ENCODE peak calls at places on chromosome 12, in eight cellular contexts. Q, H, W, A, U, S, X and Z are unnamed samples.
A peak's percentile ranks its signal among the peaks of the same experiment; 100 is the strongest.

GRCh38 chr12:53145861-53146260 is 34.7 kb upstream of the ZNF740 start:
- DNase-seq in H (no peak), S (no peak), Q (no peak), W (no peak), A (no peak), X (no peak), U (no peak), Z (no peak)

GRCh38 chr12:108611884-108612415 is 14.1 kb upstream of the TMEM119 start:
- DNase-seq in W (peak; percentile 55), X (peak; percentile 44), U (no peak), S (no peak), Q (no peak), H (no peak), A (no peak), Z (no peak)

GRCh38 chr12:128951448-128951847 is 98.2 kb downstream of the GLT1D1 start:
- DNase-seq in U (no peak), W (no peak), X (peak; percentile 30), A (no peak), H (no peak), S (no peak), Q (no peak), Z (no peak)

GRCh38 chr12:66538970-66539369 is 139.9 kb downstream of the GRIP1 start:
- DNase-seq in W (no peak), X (no peak), H (no peak), U (no peak), S (no peak), A (no peak), Q (no peak), Z (no peak)

GRCh38 chr12:95605087-95605486 is 53.8 kb upstream of the USP44 start:
- DNase-seq in X (no peak), Q (no peak), U (no peak), W (no peak), A (no peak), H (no peak), S (no peak), Z (no peak)

GRCh38 chr12:24728366-24728765 is 220.5 kb downstream of the BCAT1 start:
- DNase-seq in Q (no peak), A (no peak), X (no peak), W (peak; percentile 10), H (no peak), U (no peak), S (no peak), Z (no peak)

GRCh38 chr12:124605150-124605549 is 37.7 kb upstream of the NCOR2 start:
- DNase-seq in S (no peak), W (no peak), Q (no peak), A (no peak), X (peak; percentile 63), U (no peak), H (no peak), Z (no peak)

GRCh38 chr12:47803196-47803875 is 16.4 kb downstream of the HDAC7 start:
- DNase-seq in X (no peak), S (no peak), H (no peak), U (no peak), W (no peak), Q (no peak), A (no peak), Z (no peak)

GRCh38 chr12:39375206-39375808 is 67.6 kb downstream of the KIF21A start:
- DNase-seq in X (peak; percentile 36), A (no peak), U (no peak), H (no peak), Q (no peak), S (no peak), W (no peak), Z (no peak)

GRCh38 chr12:96720363-96720705 is 186.7 kb upstream of the NEDD1 start:
- DNase-seq in A (no peak), H (no peak), Q (peak; percentile 52), X (no peak), S (no peak), W (peak; percentile 35), U (no peak), Z (no peak)

GRCh38 chr12:123801573-123802178 is 39.6 kb downstream of the DNAH10 start:
- DNase-seq in W (peak; percentile 32), A (no peak), S (no peak), X (no peak), H (no peak), Q (no peak), U (no peak), Z (no peak)

GRCh38 chr12:26853303-26854027 is 20.5 kb upstream of the ITPR2 start:
- DNase-seq in W (peak; percentile 76), U (peak; percentile 76), X (peak; percentile 61), A (peak; percentile 65), S (no peak), Q (peak; percentile 87), H (no peak), Z (peak; percentile 52)

GRCh38 chr12:92030618-92031017 is 115.0 kb downstream of the BTG1 start:
- DNase-seq in H (no peak), X (no peak), W (no peak), Q (no peak), S (no peak), A (no peak), U (no peak), Z (peak; percentile 80)

GRCh38 chr12:6211421-6211869 is 11.2 kb downstream of the CD9 start:
- DNase-seq in U (no peak), W (no peak), Q (no peak), H (no peak), A (no peak), S (no peak), X (no peak), Z (no peak)

GRCh38 chr12:45182511-45182910 is 33.4 kb upstream of the ANO6 start:
- DNase-seq in X (no peak), W (no peak), S (no peak), H (no peak), U (no peak), A (no peak), Q (no peak), Z (no peak)

GRCh38 chr12:42763682-42764081 is 174.1 kb upstream of the PRICKLE1 start:
- DNase-seq in Q (no peak), H (no peak), A (no peak), S (no peak), W (no peak), U (no peak), X (no peak), Z (no peak)

GRCh38 chr12:26828315-26828714 is 4.7 kb downstream of the ITPR2 start:
- DNase-seq in W (no peak), U (no peak), S (no peak), X (no peak), H (no peak), Q (no peak), A (no peak), Z (no peak)

GRCh38 chr12:54975875-54976274 is 8.7 kb downstream of the TESPA1 start:
- DNase-seq in U (no peak), S (no peak), Q (no peak), H (no peak), W (no peak), X (no peak), A (no peak), Z (no peak)

GRCh38 chr12:118034429-118035193 is 18.1 kb downstream of the RFC5 start:
- DNase-seq in S (no peak), U (no peak), H (no peak), A (no peak), Q (no peak), X (peak; percentile 46), W (no peak), Z (no peak)

GRCh38 chr12:120118710-120119097 is 2.2 kb upstream of the RAB35 start:
- DNase-seq in A (no peak), S (no peak), H (no peak), X (no peak), U (no peak), Q (no peak), W (no peak), Z (no peak)

GRCh38 chr12:108253540-108253939 is 85.6 kb downstream of the CMKLR1 start:
- DNase-seq in U (no peak), X (no peak), S (no peak), A (no peak), Q (no peak), H (no peak), W (no peak), Z (no peak)

GRCh38 chr12:116642683-116643082 is 83.5 kb downstream of the MAP1LC3B2 start:
- DNase-seq in H (no peak), W (no peak), S (no peak), U (no peak), X (no peak), Q (no peak), A (no peak), Z (no peak)

GRCh38 chr12:17079251-17079909 is 473.4 kb upstream of the LMO3 start:
- DNase-seq in H (no peak), A (no peak), X (no peak), W (no peak), S (no peak), U (no peak), Q (no peak), Z (no peak)

GRCh38 chr12:113465808-113466769 is 5.6 kb downstream of the LHX5 start:
- DNase-seq in X (no peak), S (no peak), W (no peak), Q (no peak), U (no peak), A (no peak), H (no peak), Z (no peak)
- H3K4me3 ChIP-seq in X (no peak overlapping the region), S (no peak overlapping the region), W (peak overlapping the region; percentile 32), Q (no peak overlapping the region), U (no peak overlapping the region), A (no peak overlapping the region), H (no peak overlapping the region), Z (no peak overlapping the region)

DNA sequence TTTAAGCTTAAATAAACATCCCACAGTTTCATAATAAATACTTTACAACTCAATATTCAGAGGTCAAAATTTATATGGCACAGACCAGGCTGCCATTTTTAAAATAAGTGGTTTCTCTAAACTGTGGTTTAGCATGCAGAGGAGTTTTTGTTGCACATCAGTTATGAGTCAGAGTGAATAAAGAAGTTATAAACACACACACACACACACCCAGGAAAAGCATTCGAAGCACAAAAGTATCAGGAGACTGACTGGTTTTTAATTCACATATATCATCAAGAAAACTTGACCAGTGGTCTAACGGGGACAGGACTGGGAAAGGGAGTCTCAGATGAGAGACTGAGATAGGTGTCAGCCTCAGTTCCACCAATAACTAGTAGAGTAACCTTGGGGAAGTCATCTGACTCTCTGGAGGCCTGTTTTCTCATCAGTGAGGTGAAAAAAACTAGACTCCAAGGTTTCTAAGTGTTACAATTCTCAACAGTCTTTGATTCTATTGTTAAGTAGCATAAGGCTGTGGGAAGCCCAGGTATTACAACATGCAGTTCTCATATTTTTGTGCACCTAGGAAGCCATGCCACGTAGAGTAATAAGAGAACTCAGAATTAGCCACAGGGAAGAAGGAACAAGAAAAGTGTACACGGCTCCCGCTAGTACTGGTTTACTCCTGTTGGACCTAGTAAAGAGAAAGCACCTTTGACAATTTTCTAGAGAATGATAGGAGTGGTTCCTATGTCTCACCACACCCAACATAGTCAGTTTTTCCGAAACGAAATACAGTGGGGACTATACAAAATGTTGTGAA is 5.2 kb downstream of the PPTC7 start:
- DNase-seq in S (no peak), Q (no peak), A (no peak), H (no peak), W (peak; percentile 55), X (no peak), U (no peak), Z (no peak)
- H3K27ac ChIP-seq in S (no peak overlapping the region), Q (peak overlapping the region; percentile 41), A (peak overlapping the region; percentile 76), H (peak overlapping the region; percentile 97), W (peak overlapping the region; percentile 55), X (no peak overlapping the region), U (peak overlapping the region; percentile 97), Z (peak overlapping the region; percentile 62)

GRCh38 chr12:79935021-79935623 is at the start of gene PPP1R12A:
- DNase-seq in H (peak; percentile 97), Q (peak; percentile 98), U (peak; percentile 98), X (peak; percentile 99), S (peak; percentile 92), A (peak; percentile 98), W (peak; percentile 81), Z (peak; percentile 97)
- TF ChIP-seq CTCF in H (no peak), Q (no peak), U (peak; percentile 20), X (no peak), S (peak; percentile 22), A (peak; percentile 26), W (no peak), Z (no peak)

GRCh38 chr12:65220761-65221160 is 51.4 kb downstream of the LEMD3 start:
- DNase-seq in U (no peak), H (no peak), A (no peak), S (no peak), X (no peak), W (no peak), Q (no peak), Z (no peak)
- H3K4me3 ChIP-seq in U (no peak overlapping the region), H (no peak overlapping the region), A (no peak overlapping the region), S (no peak overlapping the region), X (no peak overlapping the region), W (no peak overlapping the region), Q (no peak overlapping the region), Z (no peak overlapping the region)